ENCODE peak calls at places on chromosomes 16 and 17, in four cellular contexts. E, S, G and J are unnamed samples.

GRCh38 chr16:68255712-68256111 is 8.6 kb upstream of the SLC7A6 start:
- DNase-seq in E (no peak), G (no peak), S (no peak), J (peak)

GRCh38 chr17:29210879-29211278 is 30.7 kb upstream of the MYO18A start:
- DNase-seq in E (no peak), S (no peak), G (no peak), J (no peak)

GRCh38 chr17:72954595-72954994 is 137.9 kb downstream of the SLC39A11 start:
- DNase-seq in S (no peak), G (no peak), E (no peak), J (no peak)

GRCh38 chr16:50680907-50681885 is at the start of gene SNX20:
- DNase-seq in G (no peak), E (no peak), S (no peak), J (peak)

GRCh38 chr16:11319529-11320146 is 25.6 kb upstream of the RMI2 start:
- DNase-seq in S (peak), E (no peak), G (no peak), J (no peak)

GRCh38 chr17:16491703-16492612 is at the start of gene LRRC75A:
- DNase-seq in E (no peak), S (peak), G (peak), J (peak)

GRCh38 chr17:67460097-67460496 is 83.0 kb downstream of the PITPNC1 start:
- DNase-seq in S (no peak), G (no peak), E (no peak), J (no peak)

GRCh38 chr16:19680972-19681371 is 37.1 kb downstream of the KNOP1 start:
- DNase-seq in G (no peak), S (no peak), E (no peak), J (peak)

GRCh38 chr17:64950871-64951270 is 31.6 kb upstream of the LRRC37A3 start:
- DNase-seq in E (no peak), S (no peak), G (no peak), J (no peak)

GRCh38 chr16:15882563-15882962 is 5.8 kb downstream of the CEP20 start:
- DNase-seq in G (no peak), E (no peak), S (no peak), J (no peak)

GRCh38 chr17:74282587-74283370 is 8.7 kb downstream of the DNAI2 start:
- DNase-seq in G (no peak), S (no peak), E (no peak), J (no peak)

GRCh38 chr17:66790476-66791061 is 44.3 kb upstream of the CACNG5 start:
- DNase-seq in S (no peak), G (no peak), E (no peak), J (peak)

GRCh38 chr17:19534562-19535149 is 1.0 kb downstream of the SLC47A1 start:
- DNase-seq in E (no peak), S (no peak), G (no peak), J (no peak)

GRCh38 chr17:57356722-57357391 is 100.5 kb downstream of the MSI2 start:
- DNase-seq in S (no peak), G (no peak), E (no peak), J (no peak)

GRCh38 chr17:1360975-1361374 is 39.0 kb downstream of the YWHAE start:
- DNase-seq in G (no peak), S (no peak), E (no peak), J (no peak)

GRCh38 chr16:73025506-73026131 is 22.3 kb downstream of the ZFHX3 start:
- DNase-seq in G (no peak), S (no peak), E (no peak), J (no peak)

GRCh38 chr17:61399131-61400057 is at the start of gene TBX2:
- DNase-seq in E (no peak), S (no peak), G (peak), J (peak)

GRCh38 chr17:38415250-38416194 is 12.7 kb upstream of the ARHGAP23 start:
- DNase-seq in E (no peak), G (no peak), S (peak), J (peak)

GRCh38 chr17:16507918-16508533 is 16.0 kb upstream of the LRRC75A start:
- DNase-seq in S (no peak), G (no peak), E (no peak), J (no peak)

GRCh38 chr17:61208301-61209098 is 191.1 kb upstream of the TBX2 start:
- DNase-seq in S (no peak), G (no peak), E (no peak), J (no peak)

GRCh38 chr17:30477758-30478115 is 529 bp downstream of the GOSR1 start:
- DNase-seq in S (no peak), E (no peak), G (no peak), J (no peak)

GRCh38 chr17:19015428-19015827 is 10.9 kb upstream of the FAM83G start:
- DNase-seq in G (no peak), E (no peak), S (no peak), J (no peak)

DNA sequence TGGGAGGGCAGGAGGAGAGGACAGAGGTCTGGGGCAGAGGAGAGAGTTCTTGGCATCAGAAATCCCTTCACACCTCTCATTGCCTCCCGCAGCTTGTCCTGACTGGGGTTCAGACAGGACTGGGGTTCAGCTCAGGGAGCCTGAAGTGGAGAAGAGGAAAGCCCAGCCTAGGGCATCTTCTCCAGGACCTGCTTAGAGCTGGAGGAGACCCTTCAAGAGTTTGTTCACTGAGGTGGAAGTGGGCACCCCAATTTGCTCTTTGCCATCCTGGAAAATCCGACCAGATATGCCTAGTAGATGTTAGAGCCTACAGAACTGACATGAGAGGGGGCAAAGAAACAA is 2.0 kb downstream of the HOXB3 start:
- DNase-seq in S (no peak), E (no peak), G (no peak), J (no peak)
- H3K4me3 ChIP-seq in S (no peak), E (no peak), G (no peak), J (no peak)

GRCh38 chr16:57412584-57412983 is 8.0 kb downstream of the CCL17 start:
- DNase-seq in G (no peak), S (no peak), E (no peak), J (no peak)

GRCh38 chr16:57416084-57416483 is 11.5 kb downstream of the CCL17 start:
- DNase-seq in E (peak), G (no peak), S (no peak), J (no peak)

GRCh38 chr16:57413733-57414132 is 9.2 kb downstream of the CCL17 start:
- DNase-seq in S (no peak), E (no peak), G (no peak), J (no peak)

GRCh38 chr16:57411362-57411976 is 6.9 kb downstream of the CCL17 start:
- DNase-seq in E (no peak), S (no peak), G (no peak), J (peak)

DNA sequence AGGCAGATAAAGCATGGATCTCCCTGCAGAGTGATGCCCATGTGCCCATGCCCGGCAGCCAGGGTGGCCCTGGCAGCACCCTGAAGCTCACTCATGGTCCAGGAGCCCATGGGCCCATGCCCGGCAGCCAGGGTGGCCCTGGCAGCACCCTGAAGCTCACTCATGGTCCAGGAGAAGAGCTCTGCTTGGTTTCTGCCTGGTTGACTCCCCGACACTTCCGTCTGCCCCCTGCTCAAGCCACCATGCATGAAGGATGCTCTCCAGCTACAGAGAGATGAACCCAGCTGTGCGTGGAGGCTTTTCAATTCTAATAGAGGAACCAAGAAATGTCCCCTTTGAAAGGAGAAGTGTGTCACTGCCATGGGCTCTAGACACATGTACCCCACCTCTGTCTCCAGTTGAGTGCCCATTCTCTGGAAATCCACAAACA is 8.7 kb downstream of the CCL17 start:
- DNase-seq in S (no peak), G (no peak), E (no peak), J (no peak)
- H3K4me3 ChIP-seq in S (no peak), G (no peak), E (no peak), J (no peak)

GRCh38 chr16:17461951-17462729 is 8.6 kb downstream of the XYLT1 start:
- DNase-seq in S (no peak), E (no peak), G (no peak), J (no peak)

GRCh38 chr16:17465460-17465859 is 5.3 kb downstream of the XYLT1 start:
- DNase-seq in S (no peak), E (no peak), G (no peak), J (no peak)

GRCh38 chr16:17459903-17460521 is 10.7 kb downstream of the XYLT1 start:
- DNase-seq in G (no peak), E (no peak), S (no peak), J (no peak)

GRCh38 chr16:17460890-17461289 is 9.9 kb downstream of the XYLT1 start:
- DNase-seq in S (no peak), E (no peak), G (no peak), J (no peak)

DNA sequence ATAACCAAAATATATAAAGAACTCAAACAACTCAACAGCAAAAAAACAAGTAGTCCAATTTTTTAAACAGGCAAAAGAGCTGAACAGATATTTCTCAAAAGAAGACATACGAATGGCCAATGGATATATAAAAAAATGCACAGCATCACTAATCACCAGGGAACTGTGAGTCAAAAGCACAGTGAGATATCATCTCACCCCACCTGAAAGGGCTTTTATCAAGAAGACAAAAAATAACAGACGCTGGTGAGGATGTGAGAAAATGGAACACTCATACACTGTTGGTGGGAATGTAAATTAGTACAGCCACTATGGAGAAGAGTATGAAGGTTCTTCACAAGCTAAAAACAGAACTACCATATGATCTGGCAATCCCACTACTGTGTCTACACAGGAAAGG is 7.4 kb downstream of the XYLT1 start:
- DNase-seq in G (no peak), E (no peak), S (no peak), J (no peak)
- H3K4me3 ChIP-seq in G (no peak), E (no peak), S (no peak), J (no peak)

DNA sequence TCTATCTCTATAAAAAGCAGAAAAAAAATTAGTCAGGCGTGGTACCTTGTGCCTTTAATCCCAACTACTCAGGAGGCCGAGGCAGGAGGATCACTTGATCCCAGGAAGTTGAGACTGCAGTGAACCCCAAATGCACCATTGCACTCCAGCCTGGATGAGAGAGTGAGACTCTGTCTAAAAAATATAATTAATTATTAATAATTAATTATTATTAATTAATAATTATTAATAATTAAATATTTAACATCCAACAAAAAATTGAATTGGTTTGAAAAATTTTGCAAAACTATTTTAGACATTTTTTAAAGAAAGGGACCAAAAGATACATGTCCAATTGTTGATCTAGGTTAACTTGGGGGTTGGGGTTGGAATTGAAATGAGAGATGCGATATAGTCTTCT is 51.0 kb downstream of the MYH3 start:
- DNase-seq in E (no peak), G (no peak), S (no peak), J (no peak)
- H3K4me3 ChIP-seq in E (no peak), G (no peak), S (no peak), J (no peak)

DNA sequence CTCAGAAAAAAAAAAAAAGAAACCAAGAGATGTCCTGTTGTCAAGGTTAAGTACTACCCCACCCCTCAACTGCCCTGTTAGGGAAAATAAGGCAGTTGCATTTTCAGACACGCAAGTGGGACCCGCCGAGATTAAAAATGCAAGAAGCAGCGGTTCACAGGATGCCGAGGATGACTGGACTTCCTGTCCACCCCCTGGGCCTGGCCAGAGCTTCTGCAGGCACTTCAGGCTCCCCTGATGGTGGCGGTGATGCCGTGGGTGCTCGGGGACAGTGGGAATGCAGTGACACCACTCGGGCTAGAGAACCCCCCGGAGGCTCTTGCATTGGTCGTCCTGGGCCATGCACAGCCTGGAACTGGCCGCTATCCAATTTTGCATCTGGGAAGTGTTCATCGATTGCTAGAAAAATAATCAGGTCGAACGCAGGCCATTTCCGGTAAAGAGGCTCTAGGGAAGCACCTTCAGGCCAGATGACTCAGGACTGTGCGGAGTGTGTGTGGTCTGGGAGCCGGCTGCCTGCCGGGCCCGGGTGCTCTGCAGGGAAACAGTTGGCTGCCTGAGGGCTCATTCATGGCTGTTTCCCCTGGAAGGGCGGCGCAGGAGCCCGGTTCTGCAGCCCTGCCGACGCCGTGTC is 13.4 kb upstream of the CRISPLD2 start:
- DNase-seq in G (no peak), S (no peak), E (no peak), J (peak)
- H3K4me3 ChIP-seq in G (no peak), S (no peak), E (no peak), J (no peak)